ENCODE peak calls at places on chromosomes 5 and 9, in eight cellular contexts. One of them, this sample, is unnamed.

GRCh38 chr9:112379177-112380101 is 469 bp upstream of the HSDL2 start:
- DNase-seq in fibroblast of mammary gland: peak; percentile 97
- DNase-seq in iris pigment epithelial cell: peak; percentile 98
- DNase-seq in stimulated activated CD8-positive, alpha-beta memory T cell treated with anti-CD3 and anti-CD28 coated beads, Interleukin-4, amount 100 ng/mL, for 4 hours: peak; percentile 95
- DNase-seq in cardiac muscle cell: peak; percentile 99
- DNase-seq in neuronal stem cell: peak; percentile 97
- DNase-seq in HT-29: peak; percentile 99
- DNase-seq in progenitor cell of endocrine pancreas: peak; percentile 100
- DNase-seq in this sample: peak; percentile 96

GRCh38 chr5:124596595-124597388 is 149.6 kb downstream of the ZNF608 start:
- DNase-seq in fibroblast of mammary gland: peak; percentile 93
- DNase-seq in iris pigment epithelial cell: peak; percentile 91
- DNase-seq in stimulated activated CD8-positive, alpha-beta memory T cell treated with anti-CD3 and anti-CD28 coated beads, Interleukin-4, amount 100 ng/mL, for 4 hours: no peak
- DNase-seq in cardiac muscle cell: peak; percentile 76
- DNase-seq in neuronal stem cell: no peak
- DNase-seq in HT-29: peak; percentile 76
- DNase-seq in progenitor cell of endocrine pancreas: no peak
- DNase-seq in this sample: no peak

GRCh38 chr9:90985631-90986030 is 184.0 kb downstream of the SYK start:
- DNase-seq in fibroblast of mammary gland: peak; percentile 9
- DNase-seq in iris pigment epithelial cell: no peak
- DNase-seq in stimulated activated CD8-positive, alpha-beta memory T cell treated with anti-CD3 and anti-CD28 coated beads, Interleukin-4, amount 100 ng/mL, for 4 hours: no peak
- DNase-seq in cardiac muscle cell: no peak
- DNase-seq in neuronal stem cell: no peak
- DNase-seq in HT-29: no peak
- DNase-seq in progenitor cell of endocrine pancreas: no peak
- DNase-seq in this sample: no peak

GRCh38 chr9:16744386-16744785 is 126.1 kb downstream of the BNC2 start:
- DNase-seq in fibroblast of mammary gland: peak; percentile 86
- DNase-seq in iris pigment epithelial cell: peak; percentile 64
- DNase-seq in stimulated activated CD8-positive, alpha-beta memory T cell treated with anti-CD3 and anti-CD28 coated beads, Interleukin-4, amount 100 ng/mL, for 4 hours: no peak
- DNase-seq in cardiac muscle cell: peak; percentile 60
- DNase-seq in neuronal stem cell: no peak
- DNase-seq in HT-29: no peak
- DNase-seq in progenitor cell of endocrine pancreas: no peak
- DNase-seq in this sample: no peak

GRCh38 chr5:146378981-146379380 is 40.3 kb downstream of the POU4F3 start:
- DNase-seq in fibroblast of mammary gland: no peak
- DNase-seq in iris pigment epithelial cell: no peak
- DNase-seq in stimulated activated CD8-positive, alpha-beta memory T cell treated with anti-CD3 and anti-CD28 coated beads, Interleukin-4, amount 100 ng/mL, for 4 hours: no peak
- DNase-seq in cardiac muscle cell: no peak
- DNase-seq in neuronal stem cell: no peak
- DNase-seq in HT-29: no peak
- DNase-seq in progenitor cell of endocrine pancreas: no peak
- DNase-seq in this sample: no peak

GRCh38 chr9:133252301-133252776 is 22.7 kb downstream of the ABO start:
- DNase-seq in fibroblast of mammary gland: no peak
- DNase-seq in iris pigment epithelial cell: no peak
- DNase-seq in stimulated activated CD8-positive, alpha-beta memory T cell treated with anti-CD3 and anti-CD28 coated beads, Interleukin-4, amount 100 ng/mL, for 4 hours: no peak
- DNase-seq in cardiac muscle cell: no peak
- DNase-seq in neuronal stem cell: no peak
- DNase-seq in HT-29: peak; percentile 90
- DNase-seq in progenitor cell of endocrine pancreas: no peak
- DNase-seq in this sample: peak; percentile 38

GRCh38 chr9:117073539-117074336 is 341.1 kb downstream of the ASTN2 start:
- DNase-seq in fibroblast of mammary gland: no peak
- DNase-seq in iris pigment epithelial cell: peak; percentile 29
- DNase-seq in stimulated activated CD8-positive, alpha-beta memory T cell treated with anti-CD3 and anti-CD28 coated beads, Interleukin-4, amount 100 ng/mL, for 4 hours: no peak
- DNase-seq in cardiac muscle cell: peak; percentile 50
- DNase-seq in neuronal stem cell: peak; percentile 44
- DNase-seq in HT-29: peak; percentile 34
- DNase-seq in progenitor cell of endocrine pancreas: peak; percentile 13
- DNase-seq in this sample: peak; percentile 83

GRCh38 chr5:104942735-104943134 is 1380.1 kb upstream of the NUDT12 start:
- DNase-seq in fibroblast of mammary gland: no peak
- DNase-seq in iris pigment epithelial cell: no peak
- DNase-seq in stimulated activated CD8-positive, alpha-beta memory T cell treated with anti-CD3 and anti-CD28 coated beads, Interleukin-4, amount 100 ng/mL, for 4 hours: no peak
- DNase-seq in cardiac muscle cell: no peak
- DNase-seq in neuronal stem cell: peak; percentile 21
- DNase-seq in HT-29: peak; percentile 3
- DNase-seq in progenitor cell of endocrine pancreas: no peak
- DNase-seq in this sample: no peak

GRCh38 chr5:151155777-151156731 is 1.5 kb downstream of the ANXA6 start:
- DNase-seq in fibroblast of mammary gland: peak; percentile 63
- DNase-seq in iris pigment epithelial cell: peak; percentile 67
- DNase-seq in stimulated activated CD8-positive, alpha-beta memory T cell treated with anti-CD3 and anti-CD28 coated beads, Interleukin-4, amount 100 ng/mL, for 4 hours: no peak
- DNase-seq in cardiac muscle cell: peak; percentile 78
- DNase-seq in neuronal stem cell: no peak
- DNase-seq in HT-29: no peak
- DNase-seq in progenitor cell of endocrine pancreas: no peak
- DNase-seq in this sample: no peak

GRCh38 chr9:28956111-28956880 is 1383.0 kb upstream of the C9orf72 start:
- DNase-seq in fibroblast of mammary gland: no peak
- DNase-seq in iris pigment epithelial cell: no peak
- DNase-seq in stimulated activated CD8-positive, alpha-beta memory T cell treated with anti-CD3 and anti-CD28 coated beads, Interleukin-4, amount 100 ng/mL, for 4 hours: no peak
- DNase-seq in cardiac muscle cell: no peak
- DNase-seq in neuronal stem cell: no peak
- DNase-seq in HT-29: no peak
- DNase-seq in progenitor cell of endocrine pancreas: no peak
- DNase-seq in this sample: no peak

GRCh38 chr9:133880851-133881634 is 111.1 kb downstream of the VAV2 start:
- DNase-seq in fibroblast of mammary gland: no peak
- DNase-seq in iris pigment epithelial cell: peak; percentile 47
- DNase-seq in stimulated activated CD8-positive, alpha-beta memory T cell treated with anti-CD3 and anti-CD28 coated beads, Interleukin-4, amount 100 ng/mL, for 4 hours: no peak
- DNase-seq in cardiac muscle cell: peak; percentile 42
- DNase-seq in neuronal stem cell: no peak
- DNase-seq in HT-29: no peak
- DNase-seq in progenitor cell of endocrine pancreas: no peak
- DNase-seq in this sample: no peak

GRCh38 chr5:151063590-151063989 is 17.2 kb downstream of the TNIP1 start:
- DNase-seq in fibroblast of mammary gland: no peak
- DNase-seq in iris pigment epithelial cell: no peak
- DNase-seq in stimulated activated CD8-positive, alpha-beta memory T cell treated with anti-CD3 and anti-CD28 coated beads, Interleukin-4, amount 100 ng/mL, for 4 hours: no peak
- DNase-seq in cardiac muscle cell: no peak
- DNase-seq in neuronal stem cell: no peak
- DNase-seq in HT-29: no peak
- DNase-seq in progenitor cell of endocrine pancreas: no peak
- DNase-seq in this sample: no peak

GRCh38 chr5:57499262-57500050 is 16.8 kb upstream of the ACTBL2 start:
- DNase-seq in fibroblast of mammary gland: peak; percentile 78
- DNase-seq in iris pigment epithelial cell: peak; percentile 80
- DNase-seq in stimulated activated CD8-positive, alpha-beta memory T cell treated with anti-CD3 and anti-CD28 coated beads, Interleukin-4, amount 100 ng/mL, for 4 hours: no peak
- DNase-seq in cardiac muscle cell: peak; percentile 86
- DNase-seq in neuronal stem cell: peak; percentile 56
- DNase-seq in HT-29: peak; percentile 72
- DNase-seq in progenitor cell of endocrine pancreas: no peak
- DNase-seq in this sample: no peak

This sample was measured in H1.